ENCODE peak calls at places on chromosomes 7 and 10, in ten cellular contexts. One of them, this sample, is unnamed.

GRCh38 chr10:88168171-88169036 is 305.0 kb downstream of the PTEN start:
- DNase-seq in left ventricle myocardium inferior: no peak
- DNase-seq in left cardiac atrium: no peak
- DNase-seq in activated naive CD4-positive, alpha-beta T cell: no peak
- DNase-seq in HT1080: no peak
- DNase-seq in ureter: no peak
- DNase-seq in activated effector memory CD4-positive, alpha-beta T cell treated with Interleukin-2 at 50 U/mL for 16 hours: no peak
- DNase-seq in activated CD8-positive, alpha-beta memory T cell treated with anti-CD3 and anti-CD28 coated beads for 48 hours: no peak
- DNase-seq in stimulated activated CD4-positive, alpha-beta T cell treated with anti-CD3 and anti-CD28 coated beads, TNF-alpha, amount 100 ng/mL, for 1 hour: no peak
- DNase-seq in NCI-H2081: no peak
- DNase-seq in this sample: no peak

GRCh38 chr7:7701513-7701912 is 16.9 kb downstream of the RPA3 start:
- DNase-seq in HT1080: no peak
- DNase-seq in stimulated activated CD4-positive, alpha-beta T cell treated with anti-CD3 and anti-CD28 coated beads, TNF-alpha, amount 100 ng/mL, for 1 hour: no peak
- DNase-seq in activated effector memory CD4-positive, alpha-beta T cell treated with Interleukin-2 at 50 U/mL for 16 hours: no peak
- DNase-seq in activated CD8-positive, alpha-beta memory T cell treated with anti-CD3 and anti-CD28 coated beads for 48 hours: no peak
- DNase-seq in ureter: no peak
- DNase-seq in left ventricle myocardium inferior: no peak
- DNase-seq in left cardiac atrium: no peak
- DNase-seq in NCI-H2081: no peak
- DNase-seq in activated naive CD4-positive, alpha-beta T cell: no peak
- DNase-seq in this sample: no peak

GRCh38 chr7:108368466-108368865 is 87.8 kb downstream of the NRCAM start:
- DNase-seq in ureter: no peak
- DNase-seq in activated effector memory CD4-positive, alpha-beta T cell treated with Interleukin-2 at 50 U/mL for 16 hours: no peak
- DNase-seq in activated naive CD4-positive, alpha-beta T cell: no peak
- DNase-seq in left ventricle myocardium inferior: no peak
- DNase-seq in left cardiac atrium: no peak
- DNase-seq in HT1080: no peak
- DNase-seq in stimulated activated CD4-positive, alpha-beta T cell treated with anti-CD3 and anti-CD28 coated beads, TNF-alpha, amount 100 ng/mL, for 1 hour: no peak
- DNase-seq in activated CD8-positive, alpha-beta memory T cell treated with anti-CD3 and anti-CD28 coated beads for 48 hours: no peak
- DNase-seq in NCI-H2081: peak
- DNase-seq in this sample: no peak

GRCh38 chr10:18221882-18222281 is 81.7 kb downstream of the CACNB2 start:
- DNase-seq in activated naive CD4-positive, alpha-beta T cell: no peak
- DNase-seq in NCI-H2081: no peak
- DNase-seq in left ventricle myocardium inferior: no peak
- DNase-seq in stimulated activated CD4-positive, alpha-beta T cell treated with anti-CD3 and anti-CD28 coated beads, TNF-alpha, amount 100 ng/mL, for 1 hour: no peak
- DNase-seq in ureter: no peak
- DNase-seq in activated effector memory CD4-positive, alpha-beta T cell treated with Interleukin-2 at 50 U/mL for 16 hours: no peak
- DNase-seq in HT1080: no peak
- DNase-seq in left cardiac atrium: no peak
- DNase-seq in activated CD8-positive, alpha-beta memory T cell treated with anti-CD3 and anti-CD28 coated beads for 48 hours: no peak
- DNase-seq in this sample: no peak

GRCh38 chr7:117741962-117742361 is 131.3 kb downstream of the CTTNBP2 start:
- DNase-seq in stimulated activated CD4-positive, alpha-beta T cell treated with anti-CD3 and anti-CD28 coated beads, TNF-alpha, amount 100 ng/mL, for 1 hour: no peak
- DNase-seq in left ventricle myocardium inferior: no peak
- DNase-seq in NCI-H2081: no peak
- DNase-seq in activated effector memory CD4-positive, alpha-beta T cell treated with Interleukin-2 at 50 U/mL for 16 hours: no peak
- DNase-seq in activated CD8-positive, alpha-beta memory T cell treated with anti-CD3 and anti-CD28 coated beads for 48 hours: no peak
- DNase-seq in left cardiac atrium: no peak
- DNase-seq in activated naive CD4-positive, alpha-beta T cell: no peak
- DNase-seq in ureter: no peak
- DNase-seq in HT1080: no peak
- DNase-seq in this sample: no peak

GRCh38 chr7:139594911-139595476 is 71.5 kb downstream of the CLEC2L start:
- DNase-seq in HT1080: no peak
- DNase-seq in left ventricle myocardium inferior: no peak
- DNase-seq in stimulated activated CD4-positive, alpha-beta T cell treated with anti-CD3 and anti-CD28 coated beads, TNF-alpha, amount 100 ng/mL, for 1 hour: no peak
- DNase-seq in left cardiac atrium: no peak
- DNase-seq in ureter: no peak
- DNase-seq in NCI-H2081: no peak
- DNase-seq in activated CD8-positive, alpha-beta memory T cell treated with anti-CD3 and anti-CD28 coated beads for 48 hours: no peak
- DNase-seq in activated naive CD4-positive, alpha-beta T cell: no peak
- DNase-seq in activated effector memory CD4-positive, alpha-beta T cell treated with Interleukin-2 at 50 U/mL for 16 hours: no peak
- DNase-seq in this sample: no peak

GRCh38 chr7:119988401-119988800 is 284.6 kb upstream of the KCND2 start:
- DNase-seq in stimulated activated CD4-positive, alpha-beta T cell treated with anti-CD3 and anti-CD28 coated beads, TNF-alpha, amount 100 ng/mL, for 1 hour: no peak
- DNase-seq in activated naive CD4-positive, alpha-beta T cell: no peak
- DNase-seq in left ventricle myocardium inferior: no peak
- DNase-seq in HT1080: no peak
- DNase-seq in activated CD8-positive, alpha-beta memory T cell treated with anti-CD3 and anti-CD28 coated beads for 48 hours: no peak
- DNase-seq in NCI-H2081: no peak
- DNase-seq in ureter: no peak
- DNase-seq in activated effector memory CD4-positive, alpha-beta T cell treated with Interleukin-2 at 50 U/mL for 16 hours: no peak
- DNase-seq in left cardiac atrium: no peak
- DNase-seq in this sample: no peak

GRCh38 chr7:136133491-136133990 is 156.4 kb upstream of the MTPN start:
- DNase-seq in left cardiac atrium: no peak
- DNase-seq in activated CD8-positive, alpha-beta memory T cell treated with anti-CD3 and anti-CD28 coated beads for 48 hours: no peak
- DNase-seq in left ventricle myocardium inferior: no peak
- DNase-seq in activated effector memory CD4-positive, alpha-beta T cell treated with Interleukin-2 at 50 U/mL for 16 hours: no peak
- DNase-seq in activated naive CD4-positive, alpha-beta T cell: no peak
- DNase-seq in ureter: no peak
- DNase-seq in NCI-H2081: peak
- DNase-seq in stimulated activated CD4-positive, alpha-beta T cell treated with anti-CD3 and anti-CD28 coated beads, TNF-alpha, amount 100 ng/mL, for 1 hour: no peak
- DNase-seq in HT1080: peak
- DNase-seq in this sample: no peak

GRCh38 chr10:23065549-23065948 is 29.8 kb upstream of the MSRB2 start:
- DNase-seq in left ventricle myocardium inferior: peak
- DNase-seq in activated naive CD4-positive, alpha-beta T cell: no peak
- DNase-seq in HT1080: peak
- DNase-seq in activated effector memory CD4-positive, alpha-beta T cell treated with Interleukin-2 at 50 U/mL for 16 hours: no peak
- DNase-seq in ureter: peak
- DNase-seq in NCI-H2081: no peak
- DNase-seq in left cardiac atrium: peak
- DNase-seq in activated CD8-positive, alpha-beta memory T cell treated with anti-CD3 and anti-CD28 coated beads for 48 hours: no peak
- DNase-seq in stimulated activated CD4-positive, alpha-beta T cell treated with anti-CD3 and anti-CD28 coated beads, TNF-alpha, amount 100 ng/mL, for 1 hour: no peak
- DNase-seq in this sample: peak

GRCh38 chr7:26291699-26292538 is at the start of gene SNX10:
- DNase-seq in activated CD8-positive, alpha-beta memory T cell treated with anti-CD3 and anti-CD28 coated beads for 48 hours: peak
- DNase-seq in NCI-H2081: peak
- DNase-seq in activated naive CD4-positive, alpha-beta T cell: no peak
- DNase-seq in HT1080: peak
- DNase-seq in left cardiac atrium: peak
- DNase-seq in left ventricle myocardium inferior: peak
- DNase-seq in activated effector memory CD4-positive, alpha-beta T cell treated with Interleukin-2 at 50 U/mL for 16 hours: peak
- DNase-seq in ureter: peak
- DNase-seq in stimulated activated CD4-positive, alpha-beta T cell treated with anti-CD3 and anti-CD28 coated beads, TNF-alpha, amount 100 ng/mL, for 1 hour: peak
- DNase-seq in this sample: no peak